ENCODE peak calls at places on chromosomes 12 and 14, in six cellular contexts. S is heart left ventricle; G is kidney; W is CD4-positive, alpha-beta memory T cell; Y is cardiac muscle cell; C is PC-9. P is an unnamed sample. For H3K9me3, the result is how much of the 10 kb centered on the place peaks cover.

GRCh38 chr12:56084958-56085543 is 5.1 kb downstream of the ERBB3 start:
- DNase-seq in S (no peak), G (no peak), W (no peak), Y (peak), C (no peak), P (no peak)

GRCh38 chr12:62873826-62874448 is 61.0 kb downstream of the PPM1H start:
- DNase-seq in S (no peak), G (no peak), W (no peak), Y (no peak), C (no peak), P (no peak)

GRCh38 chr14:92582706-92583452 is 69.3 kb downstream of the RIN3 start:
- DNase-seq in S (no peak), G (no peak), W (no peak), Y (no peak), C (no peak), P (no peak)

GRCh38 chr12:2902287-2902880 is 11.7 kb downstream of the TULP3 start:
- DNase-seq in S (no peak), G (no peak), W (no peak), Y (peak), C (no peak), P (no peak)

GRCh38 chr12:42691991-42692557 is 102.5 kb upstream of the PRICKLE1 start:
- DNase-seq in S (no peak), G (no peak), W (no peak), Y (no peak), C (peak), P (no peak)

GRCh38 chr12:131351319-131352028 is 359.4 kb upstream of the SFSWAP start:
- DNase-seq in S (no peak), G (no peak), W (no peak), Y (no peak), C (no peak), P (no peak)

GRCh38 chr12:44157359-44157758 is 321.5 kb downstream of the TMEM117 start:
- DNase-seq in S (no peak), G (no peak), W (no peak), Y (no peak), C (no peak), P (no peak)

GRCh38 chr14:78010688-78011087 is 159.5 kb upstream of the NRXN3 start:
- DNase-seq in S (no peak), G (no peak), W (no peak), Y (no peak), C (no peak), P (no peak)

GRCh38 chr12:68636268-68636667 is 25.6 kb downstream of the RAP1B start:
- DNase-seq in S (no peak), G (no peak), W (no peak), Y (no peak), C (peak), P (no peak)

GRCh38 chr12:422526-422925 is 21.1 kb downstream of the CCDC77 start:
- DNase-seq in S (no peak), G (no peak), W (no peak), Y (no peak), C (no peak), P (no peak)

GRCh38 chr14:44995770-44996294 is 33.8 kb downstream of the TOGARAM1 start:
- DNase-seq in S (no peak), G (no peak), W (no peak), Y (no peak), C (no peak), P (no peak)

GRCh38 chr14:100375273-100375962 is 52.3 kb downstream of the SLC25A47 start:
- DNase-seq in S (peak), G (peak), W (peak), Y (no peak), C (peak), P (peak)

GRCh38 chr12:1130164-1130563 is 139.1 kb downstream of the ERC1 start:
- DNase-seq in S (no peak), G (no peak), W (no peak), Y (peak), C (peak), P (no peak)

GRCh38 chr14:74620923-74621322 is 8.9 kb upstream of the LTBP2 start:
- DNase-seq in S (no peak), G (no peak), W (no peak), Y (no peak), C (no peak), P (no peak)
- H3K27ac ChIP-seq in S (peak), G (no peak), W (no peak), Y (no peak), C (peak), P (no peak)

DNA sequence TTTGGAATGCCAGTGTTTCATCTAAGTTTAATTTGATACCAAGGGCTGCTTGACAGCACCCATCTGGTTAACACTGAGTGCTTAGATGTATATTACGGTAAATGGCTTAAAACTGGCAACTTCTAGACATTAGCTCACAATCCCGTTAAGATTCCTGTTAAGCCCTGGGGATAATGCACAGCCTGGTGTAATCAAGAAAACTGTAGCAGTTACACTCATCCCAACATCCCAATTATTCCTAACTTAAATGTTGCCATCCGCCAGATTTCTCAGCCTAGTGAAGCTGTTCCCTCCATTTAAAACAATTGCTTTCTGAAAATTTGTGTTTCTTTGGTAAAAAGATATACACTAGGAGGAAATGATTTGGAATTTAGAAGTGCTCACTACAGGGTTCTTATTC is 30.0 kb downstream of the PPFIBP1 start:
- DNase-seq in S (no peak), G (no peak), W (no peak), Y (no peak), C (no peak), P (no peak)
- H3K4me3 ChIP-seq in S (peak), G (no peak), W (no peak), Y (no peak), C (no peak), P (no peak)

DNA sequence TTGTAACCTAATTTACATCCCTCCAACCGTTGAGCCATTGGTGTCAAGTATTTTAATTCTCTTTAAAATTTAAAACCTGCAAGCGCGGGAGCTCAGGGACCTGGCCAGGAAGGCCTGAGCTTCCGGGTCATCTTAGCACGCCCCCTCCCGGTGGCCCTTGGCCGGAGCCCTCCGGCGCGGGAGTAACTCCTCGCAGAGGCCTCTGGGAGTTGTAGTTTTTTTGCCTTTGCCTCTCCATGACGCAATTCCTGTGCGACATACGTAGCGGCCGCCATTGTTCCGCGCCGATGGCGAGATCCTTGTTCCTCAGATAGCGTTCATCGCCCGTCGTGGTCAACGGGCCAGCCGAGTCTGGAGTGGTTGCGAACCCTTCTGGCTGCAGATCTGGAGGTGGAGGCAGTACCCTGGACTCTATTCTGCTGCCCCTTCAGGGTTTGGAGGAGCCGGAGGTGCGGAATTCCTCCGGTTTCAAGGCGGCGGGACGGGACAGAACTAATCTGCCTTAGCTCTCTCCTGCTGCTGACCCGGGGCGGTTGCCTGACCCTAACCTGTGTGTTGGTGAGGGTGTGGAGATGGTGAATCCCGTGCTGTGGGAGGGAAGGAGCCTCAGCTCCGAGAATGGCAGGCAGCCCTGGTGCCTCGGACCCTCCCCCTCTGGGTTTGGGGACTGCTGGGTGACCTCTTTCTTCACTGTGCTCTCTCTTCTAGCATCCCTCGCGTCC is at the start of gene ZNF268:
- DNase-seq in S (peak), G (peak), W (peak), Y (peak), C (peak), P (peak)
- H3K9me3 ChIP-seq in S (under half), G (under half), W (under half), Y (under half), C (under half), P (under half)

GRCh38 chr12:124140889-124141550 is 153.9 kb upstream of the RFLNA start:
- DNase-seq in S (no peak), G (no peak), W (no peak), Y (no peak), C (no peak), P (no peak)
- H3K27ac ChIP-seq in S (no peak), G (no peak), W (no peak), Y (no peak), C (no peak), P (no peak)